ENCODE peak calls at places on chromosomes 2 and 18, in nine cellular contexts. C is GM23248; D is ovary; U is CD8-positive, alpha-beta memory T cell; N is RWPE1; X is aorta; O is gastrocnemius medialis; R is hepatocyte; F is tibial nerve. S is an unnamed sample.

GRCh38 chr2:31831585-31831984 is 179.2 kb downstream of the MEMO1 start:
- DNase-seq in C (peak), D (no peak), U (no peak), N (peak), X (no peak), O (no peak), R (no peak), F (no peak), S (no peak)

GRCh38 chr2:126953483-126953882 is 54.8 kb downstream of the TEX51 start:
- DNase-seq in C (no peak), D (no peak), U (no peak), N (no peak), X (no peak), O (no peak), R (no peak), F (no peak), S (no peak)

GRCh38 chr2:218582085-218582484 is 13.4 kb downstream of the CNOT9 start:
- DNase-seq in C (peak), D (no peak), U (no peak), N (peak), X (no peak), O (no peak), R (no peak), F (no peak), S (no peak)

GRCh38 chr2:101400048-101400447 is 12.7 kb upstream of the CREG2 start:
- DNase-seq in C (no peak), D (no peak), U (no peak), N (no peak), X (no peak), O (no peak), R (peak), F (no peak), S (no peak)

GRCh38 chr2:217837001-217837491 is 165.7 kb downstream of the TNS1 start:
- DNase-seq in C (peak), D (peak), U (no peak), N (no peak), X (peak), O (peak), R (peak), F (peak), S (no peak)

GRCh38 chr18:62755946-62756345 is 40.6 kb downstream of the PHLPP1 start:
- DNase-seq in C (no peak), D (no peak), U (no peak), N (no peak), X (no peak), O (no peak), R (no peak), F (no peak), S (no peak)

GRCh38 chr2:241852116-241852980 is 6.3 kb downstream of the PDCD1 start:
- DNase-seq in C (no peak), D (peak), U (no peak), N (no peak), X (peak), O (no peak), R (no peak), F (peak), S (no peak)

GRCh38 chr18:77297919-77298571 is 48.4 kb downstream of the GALR1 start:
- DNase-seq in C (no peak), D (no peak), U (no peak), N (no peak), X (no peak), O (no peak), R (no peak), F (no peak), S (no peak)

GRCh38 chr2:207399301-207399700 is 130.5 kb upstream of the CREB1 start:
- DNase-seq in C (no peak), D (no peak), U (no peak), N (no peak), X (no peak), O (no peak), R (no peak), F (no peak), S (no peak)

GRCh38 chr2:191030521-191031154 is 16.7 kb upstream of the STAT1 start:
- DNase-seq in C (peak), D (no peak), U (no peak), N (peak), X (no peak), O (no peak), R (peak), F (no peak), S (no peak)

GRCh38 chr2:33268246-33268831 is 208.1 kb upstream of the RASGRP3 start:
- DNase-seq in C (peak), D (no peak), U (no peak), N (no peak), X (no peak), O (no peak), R (no peak), F (no peak), S (no peak)

GRCh38 chr2:172246649-172247048 is 143.9 kb upstream of the DLX2 start:
- DNase-seq in C (no peak), D (no peak), U (no peak), N (no peak), X (no peak), O (no peak), R (no peak), F (no peak), S (no peak)

GRCh38 chr2:13533524-13533922 is 816.8 kb downstream of the TRIB2 start:
- DNase-seq in C (no peak), D (no peak), U (no peak), N (no peak), X (no peak), O (no peak), R (no peak), F (no peak), S (no peak)

GRCh38 chr2:203022751-203023150 is 8.1 kb downstream of the NBEAL1 start:
- DNase-seq in C (peak), D (no peak), U (no peak), N (no peak), X (no peak), O (no peak), R (no peak), F (no peak), S (no peak)

GRCh38 chr2:102488063-102488462 is 15.0 kb downstream of the SLC9A4 start:
- DNase-seq in C (peak), D (no peak), U (no peak), N (peak), X (no peak), O (no peak), R (peak), F (no peak), S (no peak)

GRCh38 chr2:11533278-11534077 is at the start of gene GREB1:
- DNase-seq in C (peak), D (peak), U (no peak), N (peak), X (no peak), O (no peak), R (no peak), F (no peak), S (no peak)

GRCh38 chr2:62471816-62472215 is 34.2 kb downstream of the TMEM17 start:
- DNase-seq in C (peak), D (peak), U (no peak), N (no peak), X (peak), O (no peak), R (no peak), F (no peak), S (no peak)

GRCh38 chr2:187593697-187594096 is 39.5 kb upstream of the TFPI start:
- DNase-seq in C (peak), D (no peak), U (no peak), N (no peak), X (no peak), O (no peak), R (no peak), F (no peak), S (no peak)

GRCh38 chr18:31741096-31741735 is 19.5 kb downstream of the SLC25A52 start:
- DNase-seq in C (peak), D (no peak), U (peak), N (no peak), X (no peak), O (no peak), R (peak), F (peak), S (peak)

GRCh38 chr2:239920616-239921365 is 104.4 kb downstream of the NDUFA10 start:
- DNase-seq in C (no peak), D (no peak), U (no peak), N (no peak), X (no peak), O (no peak), R (no peak), F (no peak), S (no peak)

GRCh38 chr18:44632469-44633145 is 48.1 kb upstream of the SETBP1 start:
- DNase-seq in C (no peak), D (no peak), U (no peak), N (no peak), X (no peak), O (no peak), R (no peak), F (no peak), S (no peak)

GRCh38 chr18:79581911-79582310 is 97.7 kb upstream of the CTDP1 start:
- DNase-seq in C (no peak), D (no peak), U (no peak), N (no peak), X (no peak), O (no peak), R (no peak), F (peak), S (no peak)

GRCh38 chr2:201942525-201942924 is 91.1 kb upstream of the FZD7 start:
- DNase-seq in C (peak), D (no peak), U (no peak), N (no peak), X (no peak), O (no peak), R (no peak), F (no peak), S (no peak)

GRCh38 chr2:109457811-109458210 is 156.0 kb downstream of the SEPTIN10 start:
- DNase-seq in C (no peak), D (no peak), U (no peak), N (no peak), X (no peak), O (no peak), R (no peak), F (no peak), S (no peak)

GRCh38 chr2:232438051-232438450 is 17.9 kb upstream of the ALPI start:
- DNase-seq in C (no peak), D (no peak), U (no peak), N (no peak), X (no peak), O (no peak), R (no peak), F (no peak), S (no peak)

GRCh38 chr2:196849895-196850294 is 40.7 kb upstream of the C2orf66 start:
- DNase-seq in C (peak), D (no peak), U (no peak), N (peak), X (no peak), O (no peak), R (peak), F (no peak), S (no peak)

GRCh38 chr18:60534539-60534938 is 162.0 kb upstream of the MC4R start:
- DNase-seq in C (peak), D (no peak), U (no peak), N (no peak), X (no peak), O (no peak), R (no peak), F (no peak), S (no peak)

GRCh38 chr2:11411768-11412448 is 54.1 kb downstream of the E2F6 start:
- DNase-seq in C (peak), D (peak), U (no peak), N (peak), X (peak), O (peak), R (peak), F (no peak), S (peak)

GRCh38 chr2:174001107-174001506 is 35.9 kb upstream of the SP3 start:
- DNase-seq in C (no peak), D (no peak), U (no peak), N (no peak), X (no peak), O (no peak), R (no peak), F (no peak), S (no peak)

GRCh38 chr2:48312126-48312525 is 217.8 kb upstream of the STON1 start:
- DNase-seq in C (no peak), D (no peak), U (no peak), N (peak), X (no peak), O (no peak), R (peak), F (no peak), S (no peak)

GRCh38 chr2:197839327-197839726 is 34.9 kb downstream of the PLCL1 start:
- DNase-seq in C (no peak), D (no peak), U (no peak), N (no peak), X (no peak), O (no peak), R (no peak), F (no peak), S (no peak)

GRCh38 chr2:230416061-230416721 is at the start of gene SP100:
- DNase-seq in C (peak), D (peak), U (peak), N (peak), X (peak), O (peak), R (peak), F (peak), S (no peak)

GRCh38 chr2:239728751-239729150 is 296.4 kb downstream of the NDUFA10 start:
- DNase-seq in C (no peak), D (no peak), U (no peak), N (no peak), X (no peak), O (no peak), R (no peak), F (no peak), S (no peak)

GRCh38 chr18:67243799-67244587 is 272.5 kb downstream of the DSEL start:
- DNase-seq in C (peak), D (no peak), U (no peak), N (no peak), X (no peak), O (no peak), R (no peak), F (no peak), S (no peak)

GRCh38 chr2:111042772-111043771 is 77.6 kb upstream of the BCL2L11 start:
- DNase-seq in C (no peak), D (no peak), U (no peak), N (no peak), X (no peak), O (no peak), R (no peak), F (no peak), S (no peak)

GRCh38 chr2:12619975-12620374 is 96.8 kb upstream of the TRIB2 start:
- DNase-seq in C (peak), D (no peak), U (no peak), N (peak), X (peak), O (peak), R (no peak), F (peak), S (no peak)

DNA sequence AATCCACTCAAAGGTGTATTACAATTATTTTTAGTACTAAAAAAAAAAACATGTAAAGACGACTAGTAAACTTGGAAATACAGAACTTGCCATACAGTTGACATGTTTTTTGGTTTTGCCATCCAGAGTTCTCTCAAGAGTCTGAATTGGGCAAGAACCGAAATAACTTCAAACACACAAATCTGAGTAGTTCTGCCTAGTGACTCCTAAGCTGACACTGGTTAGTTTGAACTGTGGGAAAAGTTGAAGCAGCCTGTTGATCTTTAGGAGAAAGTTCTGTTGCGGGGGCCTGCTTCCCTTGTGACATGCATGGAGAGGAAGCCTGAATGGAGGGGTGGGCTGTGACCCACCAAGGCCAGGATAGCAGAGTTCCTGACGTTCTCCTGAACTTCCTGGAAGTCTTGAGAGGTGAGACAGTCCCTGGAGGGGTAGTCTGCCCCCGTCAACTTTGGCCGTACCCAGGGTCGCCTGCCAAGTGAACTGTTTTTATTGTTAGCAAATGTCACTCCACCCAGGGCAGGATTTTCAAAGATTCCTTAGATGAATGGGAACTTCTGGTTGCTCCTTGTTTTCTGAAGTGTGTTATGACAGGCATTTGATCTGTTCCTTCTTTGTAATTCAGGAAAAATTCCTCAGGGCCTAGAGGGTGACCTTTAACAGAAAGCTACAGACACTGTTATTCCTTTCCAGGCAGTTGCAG is 85.6 kb upstream of the SPTBN1 start:
- DNase-seq in C (peak), D (no peak), U (no peak), N (no peak), X (no peak), O (no peak), R (no peak), F (no peak), S (no peak)
- H3K27ac ChIP-seq in C (peak), D (no peak), U (no peak), N (no peak), X (no peak), O (peak), R (no peak), F (peak), S (peak)

GRCh38 chr2:151760139-151760650 is 25.9 kb upstream of the NEB start:
- DNase-seq in C (peak), D (no peak), U (no peak), N (no peak), X (no peak), O (peak), R (peak), F (no peak), S (no peak)

GRCh38 chr2:151761193-151761592 is 26.9 kb upstream of the NEB start:
- DNase-seq in C (no peak), D (no peak), U (no peak), N (no peak), X (no peak), O (no peak), R (no peak), F (no peak), S (no peak)

GRCh38 chr2:151762694-151763093 is 28.4 kb upstream of the NEB start:
- DNase-seq in C (peak), D (no peak), U (no peak), N (no peak), X (no peak), O (no peak), R (no peak), F (no peak), S (no peak)

GRCh38 chr2:151758744-151759143 is 24.5 kb upstream of the NEB start:
- DNase-seq in C (no peak), D (no peak), U (no peak), N (no peak), X (no peak), O (no peak), R (no peak), F (no peak), S (no peak)

DNA sequence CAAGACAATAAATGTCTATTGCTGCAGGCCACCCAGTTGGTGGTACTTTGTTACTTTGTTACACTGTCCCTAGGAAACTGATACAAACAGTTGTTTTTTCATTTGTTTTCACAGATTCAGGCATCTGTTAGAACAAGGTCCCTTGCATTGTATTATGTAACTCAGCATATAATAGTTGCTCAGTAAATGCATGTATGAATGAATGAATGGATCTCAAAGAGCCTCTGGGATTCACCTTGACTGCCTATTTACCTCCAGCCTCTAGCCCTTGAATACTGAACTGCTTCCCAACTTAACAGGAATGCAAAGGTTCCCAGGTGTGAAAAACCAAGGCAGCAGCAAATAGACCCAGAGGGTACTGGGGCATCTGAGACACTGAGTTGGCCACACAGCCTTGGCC is 27.4 kb upstream of the NEB start:
- DNase-seq in C (no peak), D (no peak), U (no peak), N (no peak), X (no peak), O (no peak), R (no peak), F (no peak), S (no peak)
- H3K27ac ChIP-seq in C (no peak), D (no peak), U (no peak), N (no peak), X (no peak), O (peak), R (no peak), F (no peak), S (no peak)

GRCh38 chr2:159846564-159846963 is 48.6 kb upstream of the CD302 start:
- DNase-seq in C (no peak), D (no peak), U (no peak), N (no peak), X (no peak), O (no peak), R (no peak), F (no peak), S (no peak)
- H3K27ac ChIP-seq in C (no peak), D (no peak), U (no peak), N (no peak), X (no peak), O (no peak), R (no peak), F (no peak), S (no peak)

GRCh38 chr18:59042477-59042842 is 97.2 kb upstream of the SEC11C start:
- DNase-seq in C (peak), D (no peak), U (no peak), N (no peak), X (no peak), O (no peak), R (no peak), F (no peak), S (no peak)
- H3K27ac ChIP-seq in C (peak), D (no peak), U (no peak), N (peak), X (peak), O (peak), R (no peak), F (peak), S (peak)

DNA sequence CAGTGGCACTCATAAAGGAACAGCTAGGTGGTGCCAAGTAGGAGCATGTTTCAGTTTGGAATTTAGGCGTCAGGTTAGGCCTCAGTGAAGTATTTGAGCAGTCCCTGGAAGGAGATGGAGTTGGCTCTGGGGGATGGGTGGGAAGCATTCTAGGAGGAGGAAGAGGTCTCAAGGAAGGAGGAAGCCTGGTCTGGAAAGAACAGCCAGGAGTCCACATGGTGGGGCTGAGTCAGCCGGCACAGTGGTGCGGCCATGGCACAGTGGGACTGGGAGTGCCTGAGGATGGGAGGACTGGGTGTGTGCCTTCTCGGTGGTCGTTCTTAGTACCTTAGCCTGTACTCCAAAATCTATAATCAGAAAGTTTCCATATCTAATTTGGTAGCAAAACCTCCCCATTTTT is 373.3 kb downstream of the PTPRM start:
- DNase-seq in C (no peak), D (no peak), U (no peak), N (no peak), X (no peak), O (no peak), R (no peak), F (no peak), S (no peak)
- H3K27ac ChIP-seq in C (no peak), D (no peak), U (no peak), N (no peak), X (no peak), O (peak), R (no peak), F (no peak), S (no peak)

DNA sequence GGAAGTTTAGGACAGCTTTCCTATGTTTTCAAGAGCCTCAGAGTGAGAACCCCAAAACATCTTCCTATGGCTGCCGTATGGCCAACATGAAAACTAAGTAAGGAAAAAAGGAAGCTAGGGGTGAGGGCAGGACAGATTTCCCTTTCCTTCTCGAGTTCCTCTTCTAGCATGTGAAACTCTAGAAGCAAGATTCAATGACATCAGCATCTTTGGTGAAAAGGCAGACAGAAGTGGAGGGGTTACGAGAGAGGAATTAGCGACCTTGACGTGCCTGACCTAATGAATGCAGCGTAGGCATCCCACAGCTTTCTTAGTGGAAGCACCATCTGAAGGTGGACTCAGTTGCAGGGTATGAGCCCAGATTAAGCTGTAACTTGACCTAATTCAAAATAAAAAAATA is 47.9 kb upstream of the PELI1 start:
- DNase-seq in C (no peak), D (no peak), U (no peak), N (no peak), X (no peak), O (no peak), R (no peak), F (no peak), S (no peak)
- H3K27ac ChIP-seq in C (no peak), D (no peak), U (no peak), N (no peak), X (no peak), O (peak), R (no peak), F (peak), S (peak)

GRCh38 chr2:21268871-21269224 is 145.1 kb downstream of the TDRD15 start:
- DNase-seq in C (no peak), D (no peak), U (no peak), N (no peak), X (no peak), O (no peak), R (no peak), F (no peak), S (peak)
- H3K27ac ChIP-seq in C (no peak), D (no peak), U (no peak), N (no peak), X (no peak), O (no peak), R (no peak), F (no peak), S (peak)